ENCODE peak calls at places on chromosomes 11 and 22, in four cellular contexts. One of them, this sample, is unnamed.

GRCh38 chr11:17633279-17633986 is 85.9 kb upstream of the MYOD1 start:
- DNase-seq in SK-N-SH: peak
- DNase-seq in esophagus squamous epithelium: no peak
- DNase-seq in stomach: no peak
- DNase-seq in this sample: no peak

GRCh38 chr11:12807621-12808020 is 133.4 kb downstream of the TEAD1 start:
- DNase-seq in stomach: no peak
- DNase-seq in esophagus squamous epithelium: no peak
- DNase-seq in SK-N-SH: no peak
- DNase-seq in this sample: no peak

GRCh38 chr11:68146010-68146540 is 24.9 kb upstream of the CHKA start:
- DNase-seq in stomach: peak
- DNase-seq in SK-N-SH: peak
- DNase-seq in esophagus squamous epithelium: no peak
- DNase-seq in this sample: no peak

GRCh38 chr11:45930951-45931563 is 8.6 kb downstream of the LARGE2 start:
- DNase-seq in stomach: no peak
- DNase-seq in SK-N-SH: no peak
- DNase-seq in esophagus squamous epithelium: no peak
- DNase-seq in this sample: no peak

GRCh38 chr11:126969865-126970479 is 30.6 kb downstream of the KIRREL3 start:
- DNase-seq in stomach: no peak
- DNase-seq in esophagus squamous epithelium: no peak
- DNase-seq in SK-N-SH: peak
- DNase-seq in this sample: no peak

GRCh38 chr22:48489551-48490512 is 1337.8 kb downstream of the BRD1 start:
- DNase-seq in esophagus squamous epithelium: no peak
- DNase-seq in SK-N-SH: peak
- DNase-seq in stomach: peak
- DNase-seq in this sample: no peak

GRCh38 chr22:42511401-42511891 is 8.2 kb downstream of the RRP7A start:
- DNase-seq in stomach: no peak
- DNase-seq in SK-N-SH: no peak
- DNase-seq in esophagus squamous epithelium: no peak
- DNase-seq in this sample: no peak

GRCh38 chr22:27057717-27058116 is 400.3 kb downstream of the MIAT start:
- DNase-seq in SK-N-SH: no peak
- DNase-seq in stomach: no peak
- DNase-seq in esophagus squamous epithelium: no peak
- DNase-seq in this sample: no peak

GRCh38 chr11:58429273-58429672 is 1.4 kb upstream of the OR5B2 start:
- DNase-seq in SK-N-SH: no peak
- DNase-seq in stomach: no peak
- DNase-seq in esophagus squamous epithelium: no peak
- DNase-seq in this sample: no peak

GRCh38 chr11:101583180-101584128 is at the start of gene TRPC6:
- DNase-seq in SK-N-SH: peak
- DNase-seq in stomach: no peak
- DNase-seq in esophagus squamous epithelium: no peak
- DNase-seq in this sample: no peak

GRCh38 chr11:2517016-2517385 is 72.2 kb downstream of the KCNQ1 start:
- DNase-seq in SK-N-SH: peak
- DNase-seq in esophagus squamous epithelium: no peak
- DNase-seq in stomach: no peak
- DNase-seq in this sample: no peak

GRCh38 chr22:33579448-33580093 is 340.7 kb downstream of the LARGE1 start:
- DNase-seq in stomach: peak
- DNase-seq in esophagus squamous epithelium: no peak
- DNase-seq in SK-N-SH: peak
- DNase-seq in this sample: peak

GRCh38 chr11:71332046-71332445 is 79.7 kb upstream of the SHANK2 start:
- DNase-seq in esophagus squamous epithelium: no peak
- DNase-seq in stomach: peak
- DNase-seq in SK-N-SH: no peak
- DNase-seq in this sample: no peak

GRCh38 chr11:61964941-61965282 is 2.5 kb downstream of the FTH1 start:
- DNase-seq in esophagus squamous epithelium: no peak
- DNase-seq in stomach: no peak
- DNase-seq in SK-N-SH: no peak
- DNase-seq in this sample: no peak

GRCh38 chr11:113474362-113475159 is 637 bp downstream of the DRD2 start:
- DNase-seq in stomach: peak
- DNase-seq in esophagus squamous epithelium: no peak
- DNase-seq in SK-N-SH: peak
- DNase-seq in this sample: no peak

GRCh38 chr22:41762980-41763779 is 37.3 kb upstream of the CCDC134 start:
- DNase-seq in esophagus squamous epithelium: no peak
- DNase-seq in SK-N-SH: no peak
- DNase-seq in stomach: no peak
- DNase-seq in this sample: no peak

GRCh38 chr11:114057147-114057546 is 2.4 kb upstream of the ZBTB16 start:
- DNase-seq in esophagus squamous epithelium: no peak
- DNase-seq in stomach: peak
- DNase-seq in SK-N-SH: no peak
- DNase-seq in this sample: no peak

GRCh38 chr11:64073542-64073941 is 37.8 kb downstream of the FLRT1 start:
- DNase-seq in esophagus squamous epithelium: no peak
- DNase-seq in stomach: no peak
- DNase-seq in SK-N-SH: no peak
- DNase-seq in this sample: no peak

GRCh38 chr22:47294222-47294532 is 531.7 kb downstream of the TBC1D22A start:
- DNase-seq in esophagus squamous epithelium: no peak
- DNase-seq in stomach: peak
- DNase-seq in SK-N-SH: no peak
- DNase-seq in this sample: no peak

GRCh38 chr22:45710469-45710868 is 38.8 kb downstream of the ATXN10 start:
- DNase-seq in stomach: no peak
- DNase-seq in SK-N-SH: no peak
- DNase-seq in esophagus squamous epithelium: no peak
- DNase-seq in this sample: no peak

GRCh38 chr22:36853407-36854099 is 7.3 kb upstream of the NCF4 start:
- DNase-seq in esophagus squamous epithelium: peak
- DNase-seq in stomach: peak
- DNase-seq in SK-N-SH: peak
- DNase-seq in this sample: no peak

GRCh38 chr22:28246392-28246791 is 327.3 kb upstream of the PITPNB start:
- DNase-seq in SK-N-SH: no peak
- DNase-seq in stomach: no peak
- DNase-seq in esophagus squamous epithelium: no peak
- DNase-seq in this sample: no peak

GRCh38 chr11:2151500-2152257 is 9.3 kb downstream of the INS start:
- DNase-seq in stomach: peak
- DNase-seq in esophagus squamous epithelium: no peak
- DNase-seq in SK-N-SH: peak
- DNase-seq in this sample: peak

GRCh38 chr11:130436171-130436570 is 7.8 kb upstream of the ADAMTS8 start:
- DNase-seq in stomach: no peak
- DNase-seq in SK-N-SH: no peak
- DNase-seq in esophagus squamous epithelium: no peak
- DNase-seq in this sample: no peak

GRCh38 chr22:39917776-39918493 is 17.1 kb downstream of the GRAP2 start:
- DNase-seq in esophagus squamous epithelium: no peak
- DNase-seq in SK-N-SH: peak
- DNase-seq in stomach: no peak
- DNase-seq in this sample: no peak

GRCh38 chr11:70763606-70764005 is 365.3 kb downstream of the CTTN start:
- DNase-seq in esophagus squamous epithelium: no peak
- DNase-seq in stomach: no peak
- DNase-seq in SK-N-SH: no peak
- DNase-seq in this sample: no peak

GRCh38 chr11:128415539-128415938 is 171.8 kb downstream of the ETS1 start:
- DNase-seq in SK-N-SH: no peak
- DNase-seq in stomach: no peak
- DNase-seq in esophagus squamous epithelium: no peak
- DNase-seq in this sample: no peak

GRCh38 chr22:28743852-28744251 is 2.0 kb downstream of the HSCB start:
- DNase-seq in stomach: no peak
- DNase-seq in SK-N-SH: no peak
- DNase-seq in esophagus squamous epithelium: no peak
- DNase-seq in this sample: no peak

GRCh38 chr22:19123936-19124335 is 1.7 kb upstream of the DGCR2 start:
- DNase-seq in esophagus squamous epithelium: no peak
- DNase-seq in stomach: no peak
- DNase-seq in SK-N-SH: no peak
- DNase-seq in this sample: no peak

GRCh38 chr22:43126506-43127165 is 16.1 kb downstream of the BIK start:
- DNase-seq in esophagus squamous epithelium: no peak
- DNase-seq in SK-N-SH: peak
- DNase-seq in stomach: peak
- DNase-seq in this sample: no peak

GRCh38 chr11:122853971-122854446 is 15.7 kb downstream of the CRTAM start:
- DNase-seq in esophagus squamous epithelium: no peak
- DNase-seq in SK-N-SH: peak
- DNase-seq in stomach: no peak
- DNase-seq in this sample: no peak

GRCh38 chr22:26766510-26767350 is 109.3 kb downstream of the MIAT start:
- DNase-seq in esophagus squamous epithelium: no peak
- DNase-seq in stomach: no peak
- DNase-seq in SK-N-SH: no peak
- DNase-seq in this sample: no peak

GRCh38 chr11:100329352-100329751 is 357.7 kb upstream of the ARHGAP42 start:
- DNase-seq in esophagus squamous epithelium: no peak
- DNase-seq in SK-N-SH: no peak
- DNase-seq in stomach: no peak
- DNase-seq in this sample: no peak

GRCh38 chr11:113373981-113374560 is 13.5 kb upstream of the ANKK1 start:
- DNase-seq in stomach: no peak
- DNase-seq in SK-N-SH: no peak
- DNase-seq in esophagus squamous epithelium: no peak
- DNase-seq in this sample: no peak

GRCh38 chr11:82818399-82819043 is 81.7 kb downstream of the PRCP start:
- DNase-seq in SK-N-SH: no peak
- DNase-seq in esophagus squamous epithelium: no peak
- DNase-seq in stomach: no peak
- DNase-seq in this sample: no peak

GRCh38 chr11:129639300-129639699 is 176.3 kb upstream of the TMEM45B start:
- DNase-seq in esophagus squamous epithelium: no peak
- DNase-seq in stomach: no peak
- DNase-seq in SK-N-SH: no peak
- DNase-seq in this sample: no peak

GRCh38 chr11:87917111-87917510 is 258.1 kb downstream of the RAB38 start:
- DNase-seq in esophagus squamous epithelium: no peak
- DNase-seq in stomach: no peak
- DNase-seq in SK-N-SH: no peak
- DNase-seq in this sample: no peak

GRCh38 chr11:118791961-118792578 is 1.1 kb upstream of the DDX6 start:
- DNase-seq in stomach: peak
- DNase-seq in esophagus squamous epithelium: no peak
- DNase-seq in SK-N-SH: peak
- DNase-seq in this sample: no peak
- H3K4me3 ChIP-seq in stomach: peak
- H3K4me3 ChIP-seq in esophagus squamous epithelium: peak
- H3K4me3 ChIP-seq in SK-N-SH: peak
- H3K4me3 ChIP-seq in this sample: peak

DNA sequence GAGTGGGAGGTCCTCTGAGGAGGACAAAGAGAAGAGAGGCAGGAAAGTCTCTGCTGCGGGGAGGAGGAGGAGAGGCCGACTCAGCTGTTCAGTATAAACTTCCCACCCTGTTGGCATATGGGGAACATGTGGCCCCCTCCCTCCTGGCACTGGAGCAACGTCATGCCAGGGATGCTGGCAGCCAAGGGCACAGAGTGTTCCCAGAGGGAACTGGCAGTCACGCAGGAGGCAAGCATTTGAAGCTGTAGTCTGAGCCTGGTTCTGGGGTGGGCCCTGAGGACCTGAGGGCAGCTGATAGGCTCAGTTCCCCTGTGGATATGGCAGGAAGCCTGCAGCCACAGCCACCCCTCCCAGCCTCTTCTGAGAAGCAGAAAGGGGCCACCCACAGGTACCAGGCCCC is 67.1 kb upstream of the TSPAN18 start:
- DNase-seq in stomach: no peak
- DNase-seq in SK-N-SH: peak
- DNase-seq in esophagus squamous epithelium: no peak
- DNase-seq in this sample: no peak
- TF ChIP-seq CTCF in stomach: no peak
- TF ChIP-seq CTCF in SK-N-SH: no peak
- TF ChIP-seq CTCF in esophagus squamous epithelium: no peak
- TF ChIP-seq CTCF in this sample: no peak

GRCh38 chr11:43943357-43943930 is 1.0 kb downstream of the C11orf96 start:
- DNase-seq in stomach: no peak
- DNase-seq in SK-N-SH: no peak
- DNase-seq in esophagus squamous epithelium: no peak
- DNase-seq in this sample: no peak
- H3K4me3 ChIP-seq in stomach: peak
- H3K4me3 ChIP-seq in SK-N-SH: peak
- H3K4me3 ChIP-seq in esophagus squamous epithelium: peak
- H3K4me3 ChIP-seq in this sample: no peak

GRCh38 chr22:30020511-30020910 is 59.8 kb upstream of the HORMAD2 start:
- DNase-seq in stomach: no peak
- DNase-seq in esophagus squamous epithelium: no peak
- DNase-seq in SK-N-SH: no peak
- DNase-seq in this sample: no peak
- TF ChIP-seq CTCF in stomach: no peak
- TF ChIP-seq CTCF in esophagus squamous epithelium: no peak
- TF ChIP-seq CTCF in SK-N-SH: no peak
- TF ChIP-seq CTCF in this sample: no peak

GRCh38 chr22:24460418-24461089 is 33.2 kb downstream of the ADORA2A start:
- DNase-seq in stomach: no peak
- DNase-seq in SK-N-SH: no peak
- DNase-seq in esophagus squamous epithelium: no peak
- DNase-seq in this sample: no peak
- H3K4me3 ChIP-seq in stomach: no peak
- H3K4me3 ChIP-seq in SK-N-SH: no peak
- H3K4me3 ChIP-seq in esophagus squamous epithelium: no peak
- H3K4me3 ChIP-seq in this sample: no peak

DNA sequence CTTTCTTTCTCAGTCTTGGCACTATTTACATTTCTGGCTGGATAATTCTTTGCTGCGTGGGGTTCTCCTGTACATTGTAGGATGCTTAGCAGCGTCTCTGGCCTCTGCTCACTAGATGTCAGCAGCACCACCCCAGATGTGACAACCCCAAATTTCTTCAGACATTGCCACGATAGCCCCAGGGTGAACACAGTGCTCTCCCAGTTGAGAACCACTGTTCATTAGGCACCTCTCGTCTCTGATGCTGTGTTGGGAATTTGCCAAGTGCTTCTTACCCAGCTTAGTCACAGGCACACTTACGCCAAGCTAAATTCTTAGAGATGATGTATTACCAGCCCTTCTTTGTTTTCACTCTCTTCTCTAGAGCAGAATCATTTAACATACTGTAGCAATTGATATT is 9.4 kb downstream of the TRIM6 start:
- DNase-seq in stomach: no peak
- DNase-seq in SK-N-SH: no peak
- DNase-seq in esophagus squamous epithelium: no peak
- DNase-seq in this sample: no peak
- TF ChIP-seq CTCF in stomach: no peak
- TF ChIP-seq CTCF in SK-N-SH: no peak
- TF ChIP-seq CTCF in esophagus squamous epithelium: no peak
- TF ChIP-seq CTCF in this sample: peak